ENCODE peak calls at places on chromosomes 4 and X, in four cellular contexts. H, A, W and N are unnamed samples.

GRCh38 chr4:165967486-165967885 is 94.4 kb downstream of the TLL1 start:
- DNase-seq in A (no peak), W (no peak), H (no peak), N (no peak)

GRCh38 chrX:10158279-10158939 is 1.6 kb downstream of the CLCN4 start:
- DNase-seq in A (peak; percentile 66), H (no peak), W (no peak), N (no peak)

GRCh38 chr4:186342582-186342981 is 76.6 kb downstream of the F11 start:
- DNase-seq in A (no peak), W (peak; percentile 2), H (no peak), N (no peak)

GRCh38 chrX:110162867-110163266 is 155.0 kb downstream of the AMMECR1 start:
- DNase-seq in A (no peak), W (no peak), H (no peak), N (no peak)

GRCh38 chr4:187309456-187309855 is 585.8 kb upstream of the FAT1 start:
- DNase-seq in H (peak; percentile 69), W (no peak), A (no peak), N (peak; percentile 16)

GRCh38 chr4:132332932-132333722 is 816.0 kb upstream of the PCDH10 start:
- DNase-seq in H (no peak), A (peak; percentile 17), W (no peak), N (no peak)

GRCh38 chr4:145154573-145154972 is 25.8 kb downstream of the OTUD4 start:
- DNase-seq in W (no peak), H (peak; percentile 35), A (peak; percentile 17), N (no peak)

GRCh38 chrX:115561605-115562491 is 874 bp downstream of the PLS3 start:
- DNase-seq in H (peak; percentile 35), A (peak; percentile 57), W (no peak), N (no peak)